ENCODE peak calls at places on chromosomes 11 and 22, in seven cellular contexts. W is NCI-H1092; P is CD8-positive, alpha-beta T cell; E is heart right ventricle; Q is naive thymus-derived CD8-positive, alpha-beta T cell; X is AG09309; K is D721Med. N is an unnamed sample.
A peak's percentile ranks its signal among the peaks of the same experiment; 100 is the strongest.

GRCh38 chr11:134063096-134063495 is 5.8 kb upstream of the JAM3 start:
- DNase-seq in K (no peak), Q (no peak), X (no peak), E (no peak), P (no peak), W (no peak), N (no peak)

GRCh38 chr11:86741489-86742435 is 58.6 kb upstream of the PRSS23 start:
- DNase-seq in Q (no peak), X (no peak), K (no peak), E (no peak), P (no peak), W (no peak), N (peak; percentile 91)

GRCh38 chr11:61128947-61129346 is 26.7 kb downstream of the CD5 start:
- DNase-seq in W (no peak), K (no peak), Q (no peak), X (no peak), E (no peak), P (no peak), N (no peak)

GRCh38 chr11:102837151-102837550 is 6.3 kb downstream of the MMP3 start:
- DNase-seq in Q (no peak), W (no peak), X (no peak), E (no peak), P (no peak), K (no peak), N (no peak)

GRCh38 chr11:61004037-61004641 is 32.7 kb downstream of the CD6 start:
- DNase-seq in X (no peak), Q (peak; percentile 58), W (peak; percentile 24), K (no peak), P (peak; percentile 54), E (no peak), N (peak; percentile 34)

GRCh38 chr11:65539401-65540289 is 14.8 kb downstream of the SCYL1 start:
- DNase-seq in P (no peak), E (no peak), X (no peak), Q (no peak), W (no peak), K (no peak), N (no peak)

GRCh38 chr11:65558785-65559509 is 788 bp upstream of the LTBP3 start:
- DNase-seq in W (peak; percentile 41), P (no peak), X (no peak), E (peak; percentile 77), K (no peak), Q (no peak), N (peak; percentile 58)

GRCh38 chr22:19955241-19956128 is 13.9 kb upstream of the TXNRD2 start:
- DNase-seq in Q (peak; percentile 26), W (no peak), X (no peak), K (peak; percentile 12), E (no peak), P (no peak), N (no peak)

GRCh38 chr22:33006220-33006954 is 51.8 kb downstream of the SYN3 start:
- DNase-seq in W (no peak), Q (no peak), K (no peak), P (no peak), X (no peak), E (no peak), N (no peak)

GRCh38 chr11:79076526-79077115 is 364.2 kb downstream of the TENM4 start:
- DNase-seq in W (no peak), P (peak; percentile 22), E (peak; percentile 44), K (no peak), X (no peak), Q (no peak), N (peak; percentile 78)

GRCh38 chr11:15931497-15931896 is 424.8 kb downstream of the SOX6 start:
- DNase-seq in E (no peak), X (no peak), W (no peak), P (no peak), K (no peak), Q (no peak), N (no peak)

GRCh38 chr11:61477734-61478148 is 30.8 kb upstream of the LRRC10B start:
- DNase-seq in Q (peak; percentile 54), X (no peak), P (peak; percentile 59), W (no peak), E (peak; percentile 59), K (no peak), N (no peak)

N was measured in choroid plexus epithelial cell.